ENCODE peak calls at places on chromosome 16, in ten cellular contexts. One of them, this sample, is unnamed.

GRCh38 chr16:80084614-80085013 is 456.2 kb upstream of the DYNLRB2 start:
- DNase-seq in epithelial cell of esophagus: peak
- DNase-seq in RWPE1: peak
- DNase-seq in progenitor cell of endocrine pancreas: no peak
- DNase-seq in effector memory CD8-positive, alpha-beta T cell: no peak
- DNase-seq in nephron progenitor cell: peak
- DNase-seq in GM18507: no peak
- DNase-seq in T-cell: no peak
- DNase-seq in cardiac fibroblast: peak
- DNase-seq in gastrocnemius medialis: peak
- DNase-seq in this sample: no peak

GRCh38 chr16:4613636-4614570 is 785 bp downstream of the UBALD1 start:
- DNase-seq in cardiac fibroblast: peak
- DNase-seq in RWPE1: no peak
- DNase-seq in effector memory CD8-positive, alpha-beta T cell: no peak
- DNase-seq in gastrocnemius medialis: no peak
- DNase-seq in progenitor cell of endocrine pancreas: peak
- DNase-seq in nephron progenitor cell: peak
- DNase-seq in epithelial cell of esophagus: peak
- DNase-seq in GM18507: no peak
- DNase-seq in T-cell: peak
- DNase-seq in this sample: peak

GRCh38 chr16:62853887-62854286 is 817.6 kb upstream of the CDH8 start:
- DNase-seq in gastrocnemius medialis: no peak
- DNase-seq in nephron progenitor cell: no peak
- DNase-seq in cardiac fibroblast: no peak
- DNase-seq in RWPE1: peak
- DNase-seq in T-cell: no peak
- DNase-seq in epithelial cell of esophagus: peak
- DNase-seq in effector memory CD8-positive, alpha-beta T cell: no peak
- DNase-seq in progenitor cell of endocrine pancreas: no peak
- DNase-seq in GM18507: no peak
- DNase-seq in this sample: no peak

GRCh38 chr16:318628-319027 is 33.9 kb downstream of the AXIN1 start:
- DNase-seq in T-cell: no peak
- DNase-seq in cardiac fibroblast: no peak
- DNase-seq in progenitor cell of endocrine pancreas: no peak
- DNase-seq in RWPE1: no peak
- DNase-seq in GM18507: no peak
- DNase-seq in nephron progenitor cell: peak
- DNase-seq in epithelial cell of esophagus: no peak
- DNase-seq in gastrocnemius medialis: no peak
- DNase-seq in effector memory CD8-positive, alpha-beta T cell: no peak
- DNase-seq in this sample: no peak

GRCh38 chr16:13973321-13974023 is 53.5 kb downstream of the ERCC4 start:
- DNase-seq in gastrocnemius medialis: no peak
- DNase-seq in nephron progenitor cell: no peak
- DNase-seq in cardiac fibroblast: no peak
- DNase-seq in GM18507: no peak
- DNase-seq in epithelial cell of esophagus: no peak
- DNase-seq in effector memory CD8-positive, alpha-beta T cell: no peak
- DNase-seq in progenitor cell of endocrine pancreas: no peak
- DNase-seq in T-cell: no peak
- DNase-seq in RWPE1: no peak
- DNase-seq in this sample: no peak

GRCh38 chr16:50588276-50588675 is 40.1 kb downstream of the NKD1 start:
- DNase-seq in progenitor cell of endocrine pancreas: no peak
- DNase-seq in RWPE1: no peak
- DNase-seq in effector memory CD8-positive, alpha-beta T cell: no peak
- DNase-seq in epithelial cell of esophagus: no peak
- DNase-seq in GM18507: no peak
- DNase-seq in gastrocnemius medialis: no peak
- DNase-seq in T-cell: no peak
- DNase-seq in cardiac fibroblast: no peak
- DNase-seq in nephron progenitor cell: no peak
- DNase-seq in this sample: no peak

GRCh38 chr16:57266531-57267268 is 17.8 kb downstream of the PLLP start:
- DNase-seq in cardiac fibroblast: no peak
- DNase-seq in progenitor cell of endocrine pancreas: no peak
- DNase-seq in nephron progenitor cell: no peak
- DNase-seq in RWPE1: peak
- DNase-seq in effector memory CD8-positive, alpha-beta T cell: no peak
- DNase-seq in epithelial cell of esophagus: no peak
- DNase-seq in gastrocnemius medialis: no peak
- DNase-seq in GM18507: no peak
- DNase-seq in T-cell: peak
- DNase-seq in this sample: no peak

GRCh38 chr16:48971571-48972071 is 310.0 kb downstream of the CBLN1 start:
- DNase-seq in progenitor cell of endocrine pancreas: no peak
- DNase-seq in effector memory CD8-positive, alpha-beta T cell: no peak
- DNase-seq in RWPE1: peak
- DNase-seq in gastrocnemius medialis: no peak
- DNase-seq in epithelial cell of esophagus: peak
- DNase-seq in cardiac fibroblast: no peak
- DNase-seq in nephron progenitor cell: no peak
- DNase-seq in T-cell: no peak
- DNase-seq in GM18507: no peak
- DNase-seq in this sample: no peak

GRCh38 chr16:80614908-80615696 is 74.3 kb downstream of the DYNLRB2 start:
- DNase-seq in nephron progenitor cell: no peak
- DNase-seq in RWPE1: peak
- DNase-seq in progenitor cell of endocrine pancreas: no peak
- DNase-seq in effector memory CD8-positive, alpha-beta T cell: no peak
- DNase-seq in T-cell: no peak
- DNase-seq in GM18507: no peak
- DNase-seq in epithelial cell of esophagus: peak
- DNase-seq in cardiac fibroblast: peak
- DNase-seq in gastrocnemius medialis: no peak
- DNase-seq in this sample: no peak

GRCh38 chr16:14399397-14400284 is 230.4 kb downstream of the PARN start:
- DNase-seq in T-cell: no peak
- DNase-seq in effector memory CD8-positive, alpha-beta T cell: no peak
- DNase-seq in nephron progenitor cell: peak
- DNase-seq in cardiac fibroblast: peak
- DNase-seq in epithelial cell of esophagus: peak
- DNase-seq in RWPE1: peak
- DNase-seq in gastrocnemius medialis: peak
- DNase-seq in GM18507: no peak
- DNase-seq in progenitor cell of endocrine pancreas: no peak
- DNase-seq in this sample: no peak